ENCODE peak calls at places on chromosome 5, in four cellular contexts. M, X, Y and K are unnamed samples.

GRCh38 chr5:74433255-74434123 is 207.0 kb downstream of the ENC1 start:
- DNase-seq in M (no peak), X (no peak), Y (no peak), K (no peak)

GRCh38 chr5:173964491-173964890 is 24.5 kb upstream of the C5orf47 start:
- DNase-seq in M (no peak), X (no peak), Y (no peak), K (no peak)

GRCh38 chr5:98110270-98110669 is 663.2 kb upstream of the RGMB start:
- DNase-seq in M (no peak), X (no peak), Y (no peak), K (no peak)

GRCh38 chr5:54547711-54548250 is 30.2 kb downstream of the SNX18 start:
- DNase-seq in M (no peak), X (peak; percentile 81), Y (peak; percentile 76), K (no peak)

GRCh38 chr5:129356846-129357245 is 103.3 kb upstream of the ADAMTS19 start:
- DNase-seq in M (no peak), X (no peak), Y (no peak), K (no peak)

GRCh38 chr5:75558221-75558620 is 46.5 kb downstream of the POLK start:
- DNase-seq in M (no peak), X (no peak), Y (no peak), K (no peak)

GRCh38 chr5:110086658-110087388 is 397.1 kb downstream of the MAN2A1 start:
- DNase-seq in M (no peak), X (no peak), Y (no peak), K (no peak)

GRCh38 chr5:45695011-45695667 is 1.0 kb downstream of the HCN1 start:
- DNase-seq in M (no peak), X (no peak), Y (no peak), K (no peak)

DNA sequence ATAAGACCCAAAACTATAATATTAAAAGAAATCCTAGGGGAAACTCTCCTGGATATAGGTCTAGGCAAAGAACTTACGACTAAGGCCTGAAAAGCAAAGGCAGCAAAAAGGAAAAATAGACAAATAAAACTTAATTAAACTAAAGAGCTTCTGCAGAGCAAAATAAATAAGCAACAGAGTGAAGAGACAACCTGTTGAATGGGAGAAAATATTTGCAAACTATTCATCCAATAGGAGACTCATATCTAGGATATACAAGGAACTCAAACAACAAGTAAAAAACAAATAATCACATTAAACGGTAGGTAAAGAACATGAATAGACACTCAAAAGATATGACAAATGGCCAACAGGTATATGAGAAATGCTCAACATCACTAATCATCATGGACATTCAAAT is 318.6 kb downstream of the CSNK1G3 start:
- DNase-seq in M (no peak), X (no peak), Y (no peak), K (no peak)
- TF ChIP-seq CTCF in M (no peak), X (no peak), Y (no peak), K (no peak)

DNA sequence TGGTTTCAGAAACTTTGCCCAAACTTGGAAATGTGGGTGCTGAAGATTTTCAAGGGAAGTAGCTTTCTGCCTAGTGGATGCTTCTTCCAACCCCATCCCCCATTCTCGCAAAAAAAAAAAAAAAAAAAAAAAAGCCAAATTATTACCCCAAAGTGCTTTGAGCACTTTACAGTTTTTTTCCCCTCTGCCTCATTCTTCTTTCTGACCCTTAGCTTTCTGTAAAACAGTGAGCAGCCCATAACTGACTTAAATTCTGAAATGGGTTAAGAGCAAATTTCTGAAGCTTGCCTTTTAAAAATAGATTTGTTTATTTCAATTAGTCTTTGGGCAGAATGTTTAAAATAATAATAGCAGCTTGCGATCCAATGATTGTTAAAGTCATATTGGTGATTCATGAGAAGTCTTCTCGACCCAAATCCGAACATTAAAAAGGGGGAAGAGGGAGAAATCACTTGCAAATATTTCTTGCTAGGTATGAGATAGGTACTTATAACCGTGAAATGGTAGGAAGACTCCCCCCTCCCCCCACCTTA is 991 bp downstream of the FST start:
- DNase-seq in M (no peak), X (no peak), Y (no peak), K (no peak)
- H3K27ac ChIP-seq in M (no peak overlapping the region), X (peak overlapping the region; percentile 0), Y (peak overlapping the region; percentile 56), K (peak overlapping the region; percentile 68)

GRCh38 chr5:114055318-114055788 is 306.5 kb upstream of the KCNN2 start:
- DNase-seq in M (no peak), X (peak; percentile 61), Y (no peak), K (no peak)
- TF ChIP-seq CTCF in M (no peak), X (peak; percentile 47), Y (peak; percentile 16), K (no peak)

GRCh38 chr5:59152701-59153245 is 569.9 kb downstream of the RAB3C start:
- DNase-seq in M (no peak), X (no peak), Y (no peak), K (no peak)
- H3K27ac ChIP-seq in M (no peak overlapping the region), X (no peak overlapping the region), Y (no peak overlapping the region), K (no peak overlapping the region)

GRCh38 chr5:81345411-81346003 is 44.1 kb downstream of the ZCCHC9 start:
- DNase-seq in M (no peak), X (no peak), Y (no peak), K (no peak)
- TF ChIP-seq CTCF in M (no peak), X (no peak), Y (no peak), K (no peak)

GRCh38 chr5:17400724-17401508 is 97.1 kb upstream of the TAF11L2 start:
- DNase-seq in M (peak; percentile 68), X (no peak), Y (no peak), K (peak; percentile 44)

GRCh38 chr5:17398866-17399835 is 98.9 kb upstream of the TAF11L2 start:
- DNase-seq in M (no peak), X (no peak), Y (no peak), K (no peak)

GRCh38 chr5:17401509-17402290 is 96.3 kb upstream of the TAF11L2 start:
- DNase-seq in M (no peak), X (no peak), Y (no peak), K (no peak)

GRCh38 chr5:17399931-17400330 is 98.1 kb upstream of the TAF11L2 start:
- DNase-seq in M (no peak), X (no peak), Y (no peak), K (peak; percentile 11)

DNA sequence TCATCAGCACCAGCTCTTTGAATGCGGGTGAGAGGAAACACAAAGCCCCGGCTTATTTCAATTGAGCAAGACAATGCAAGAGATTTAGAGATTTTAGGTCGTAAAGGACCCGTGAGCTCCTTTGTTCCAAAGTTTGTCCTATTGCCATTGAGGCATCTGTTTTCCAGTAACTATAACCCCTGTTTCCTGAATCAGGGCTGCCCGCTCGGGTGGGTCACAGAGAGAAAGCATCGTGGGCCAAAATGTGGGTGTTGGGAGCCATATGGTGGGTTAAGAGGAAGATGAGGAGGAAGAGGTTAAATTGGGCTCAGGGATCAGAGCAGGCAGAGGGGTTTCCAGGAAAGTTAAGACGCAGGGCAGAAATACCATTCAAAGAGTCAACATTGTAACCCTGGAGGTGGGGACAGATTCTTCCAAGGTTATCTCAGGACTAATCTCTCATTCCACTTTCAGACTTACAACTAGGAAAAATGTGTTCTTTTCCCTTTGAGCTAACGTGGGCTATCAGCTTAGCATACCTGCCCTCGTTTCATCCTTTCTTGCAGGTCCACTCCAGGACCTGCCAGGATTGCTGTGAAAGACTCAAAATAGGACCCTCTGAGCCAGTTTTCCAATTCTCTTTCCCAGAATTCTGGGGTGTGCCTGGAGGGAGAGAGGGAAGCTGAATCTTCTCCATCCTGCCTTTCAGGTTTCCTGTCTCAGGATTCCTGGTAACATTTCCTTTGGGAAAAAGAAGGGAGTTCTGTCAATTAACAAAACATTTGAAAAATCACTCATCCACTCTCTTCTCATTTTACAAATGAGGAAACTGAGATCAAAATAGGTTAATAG is 95.5 kb upstream of the TAF11L2 start:
- DNase-seq in M (no peak), X (no peak), Y (no peak), K (no peak)
- H3K27ac ChIP-seq in M (peak overlapping the region; percentile 92), X (no peak overlapping the region), Y (no peak overlapping the region), K (no peak overlapping the region)

DNA sequence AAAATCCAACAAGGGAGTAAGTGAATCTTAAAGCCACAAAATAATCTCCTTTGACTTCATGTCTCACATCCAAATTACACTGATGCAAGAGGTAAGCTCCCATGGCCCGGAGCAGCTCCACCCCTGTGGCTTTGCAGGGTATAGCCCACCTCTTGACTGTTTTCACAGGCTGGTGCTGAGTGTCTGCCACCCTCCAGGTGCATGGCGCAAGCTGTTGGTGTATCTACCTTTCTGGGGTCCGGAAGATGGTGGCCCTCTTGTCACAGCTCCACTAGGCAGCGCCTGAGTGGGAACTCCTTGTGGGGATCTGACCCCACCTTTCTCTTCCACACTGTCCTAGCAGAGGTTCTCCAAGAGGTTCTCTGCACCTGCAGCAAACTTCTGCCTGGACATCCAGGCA is 1051.1 kb upstream of the CDH6 start:
- DNase-seq in M (no peak), X (no peak), Y (no peak), K (no peak)
- TF ChIP-seq CTCF in M (no peak), X (no peak), Y (no peak), K (no peak)